ENCODE peak calls at places on chromosomes 1 and 21, in eight cellular contexts. W is fibroblast of lung, C is HT-29, Q is HTR-8/SVneo, I is progenitor cell of endocrine pancreas, H is T-cell, X is mesendoderm, U is NCI-H2171. N is an unnamed sample.

GRCh38 chr1:234620272-234620711 is 10.3 kb upstream of the IRF2BP2 start:
- DNase-seq in W (no peak), C (no peak), Q (no peak), I (no peak), H (no peak), X (no peak), U (no peak), N (peak; percentile 67)

GRCh38 chr1:180636138-180636537 is 4.3 kb downstream of the XPR1 start:
- DNase-seq in W (peak; percentile 46), C (peak; percentile 19), Q (no peak), I (no peak), H (no peak), X (peak; percentile 34), U (no peak), N (no peak)

GRCh38 chr1:56404561-56405030 is 174.8 kb downstream of the PLPP3 start:
- DNase-seq in W (no peak), C (no peak), Q (no peak), I (no peak), H (no peak), X (no peak), U (no peak), N (no peak)

GRCh38 chr1:116105996-116106395 is 5.2 kb upstream of the MAB21L3 start:
- DNase-seq in W (no peak), C (no peak), Q (no peak), I (no peak), H (no peak), X (no peak), U (no peak), N (no peak)

GRCh38 chr1:207316622-207317510 is 4.6 kb upstream of the CD55 start:
- DNase-seq in W (no peak), C (peak; percentile 95), Q (no peak), I (no peak), H (no peak), X (peak; percentile 97), U (no peak), N (no peak)

GRCh38 chr1:5830771-5831599 is 161.2 kb downstream of the NPHP4 start:
- DNase-seq in W (no peak), C (no peak), Q (no peak), I (no peak), H (no peak), X (peak; percentile 85), U (no peak), N (peak; percentile 55)

GRCh38 chr1:248802454-248802853 is 23.3 kb downstream of the SH3BP5L start:
- DNase-seq in W (no peak), C (no peak), Q (no peak), I (no peak), H (no peak), X (no peak), U (no peak), N (no peak)

GRCh38 chr1:98437540-98437939 is 224.0 kb upstream of the SNX7 start:
- DNase-seq in W (no peak), C (peak; percentile 50), Q (no peak), I (no peak), H (no peak), X (no peak), U (no peak), N (no peak)

GRCh38 chr1:181179980-181180964 is 91.8 kb downstream of the IER5 start:
- DNase-seq in W (peak; percentile 77), C (no peak), Q (no peak), I (no peak), H (peak; percentile 59), X (peak; percentile 90), U (peak; percentile 65), N (peak; percentile 91)

GRCh38 chr1:37288900-37289299 is 185.5 kb upstream of the ZC3H12A start:
- DNase-seq in W (no peak), C (no peak), Q (no peak), I (no peak), H (no peak), X (no peak), U (no peak), N (no peak)

GRCh38 chr21:37562920-37563640 is 196.5 kb downstream of the DYRK1A start:
- DNase-seq in W (no peak), C (no peak), Q (no peak), I (no peak), H (peak; percentile 30), X (no peak), U (peak; percentile 36), N (peak; percentile 35)

GRCh38 chr1:87399264-87399663 is 70.6 kb downstream of the LMO4 start:
- DNase-seq in W (no peak), C (no peak), Q (no peak), I (no peak), H (no peak), X (no peak), U (no peak), N (no peak)

GRCh38 chr1:37726191-37726590 is 33.9 kb downstream of the CDCA8 start:
- DNase-seq in W (no peak), C (no peak), Q (no peak), I (no peak), H (no peak), X (no peak), U (no peak), N (peak; percentile 50)

GRCh38 chr1:6955357-6956154 is 170.3 kb downstream of the CAMTA1 start:
- DNase-seq in W (no peak), C (peak; percentile 7), Q (no peak), I (no peak), H (no peak), X (no peak), U (no peak), N (peak; percentile 50)

GRCh38 chr1:95625224-95625623 is 391.2 kb downstream of the RWDD3 start:
- DNase-seq in W (no peak), C (no peak), Q (no peak), I (no peak), H (no peak), X (no peak), U (no peak), N (no peak)

GRCh38 chr1:184075040-184076029 is 23.8 kb downstream of the TSEN15 start:
- DNase-seq in W (peak; percentile 84), C (peak; percentile 72), Q (peak; percentile 48), I (no peak), H (no peak), X (peak; percentile 57), U (peak; percentile 42), N (peak; percentile 85)

GRCh38 chr1:109796484-109797305 is 33.0 kb upstream of the EPS8L3 start:
- DNase-seq in W (peak; percentile 59), C (no peak), Q (no peak), I (no peak), H (no peak), X (no peak), U (no peak), N (no peak)

GRCh38 chr1:39214021-39214713 is 9.7 kb downstream of the MACF1 start:
- DNase-seq in W (no peak), C (no peak), Q (no peak), I (peak; percentile 20), H (no peak), X (peak; percentile 78), U (no peak), N (no peak)

GRCh38 chr1:28581531-28582247 is 10.4 kb upstream of the RAB42 start:
- DNase-seq in W (peak; percentile 96), C (peak; percentile 94), Q (peak; percentile 91), I (peak; percentile 92), H (peak; percentile 85), X (peak; percentile 96), U (peak; percentile 94), N (peak; percentile 98)

GRCh38 chr1:159989581-159989980 is 35.5 kb upstream of the SLAMF9 start:
- DNase-seq in W (no peak), C (no peak), Q (no peak), I (no peak), H (no peak), X (no peak), U (no peak), N (no peak)

GRCh38 chr1:211261229-211261628 is 2.1 kb downstream of the RCOR3 start:
- DNase-seq in W (no peak), C (no peak), Q (no peak), I (no peak), H (no peak), X (no peak), U (no peak), N (no peak)

GRCh38 chr1:179366093-179366800 is 476 bp downstream of the AXDND1 start:
- DNase-seq in W (no peak), C (peak; percentile 14), Q (no peak), I (no peak), H (no peak), X (no peak), U (no peak), N (no peak)

GRCh38 chr1:43019226-43019625 is 60.6 kb upstream of the SLC2A1 start:
- DNase-seq in W (no peak), C (no peak), Q (no peak), I (no peak), H (no peak), X (no peak), U (no peak), N (no peak)

GRCh38 chr1:28592314-28593071 is 428 bp downstream of the RAB42 start:
- DNase-seq in W (no peak), C (no peak), Q (no peak), I (no peak), H (no peak), X (no peak), U (no peak), N (peak; percentile 35)

GRCh38 chr1:24742090-24742938 is 2.9 kb upstream of the CLIC4 start:
- DNase-seq in W (peak; percentile 75), C (peak; percentile 49), Q (peak; percentile 34), I (no peak), H (no peak), X (peak; percentile 91), U (no peak), N (peak; percentile 44)

GRCh38 chr1:198491028-198491427 is 49.5 kb downstream of the ATP6V1G3 start:
- DNase-seq in W (no peak), C (no peak), Q (no peak), I (no peak), H (no peak), X (peak; percentile 10), U (no peak), N (no peak)